ENCODE peak calls at places on chromosome 5, in six cellular contexts. Z, D, W, H, T and M are unnamed samples.
A peak's percentile ranks its signal among the peaks of the same experiment; 100 is the strongest.

GRCh38 chr5:176875783-176876505 is 23.2 kb downstream of the HK3 start:
- DNase-seq in Z (no peak), D (no peak), W (no peak), H (no peak), T (no peak), M (no peak)

GRCh38 chr5:89929173-89929572 is 480.4 kb downstream of the CETN3 start:
- DNase-seq in Z (no peak), D (no peak), W (no peak), H (no peak), T (no peak), M (no peak)

GRCh38 chr5:178450121-178450631 is 140.0 kb downstream of the COL23A1 start:
- DNase-seq in Z (no peak), D (no peak), W (no peak), H (peak; percentile 75), T (no peak), M (no peak)

GRCh38 chr5:83701886-83702285 is 18.8 kb downstream of the HAPLN1 start:
- DNase-seq in Z (no peak), D (no peak), W (no peak), H (no peak), T (no peak), M (no peak)

GRCh38 chr5:116696356-116696755 is 121.7 kb upstream of the SEMA6A start:
- DNase-seq in Z (no peak), D (no peak), W (no peak), H (no peak), T (no peak), M (peak; percentile 61)

GRCh38 chr5:152456815-152457443 is 51.9 kb upstream of the NMUR2 start:
- DNase-seq in Z (no peak), D (no peak), W (no peak), H (no peak), T (no peak), M (no peak)

GRCh38 chr5:172005708-172006377 is 595 bp downstream of the FBXW11 start:
- DNase-seq in Z (peak; percentile 33), D (peak; percentile 28), W (peak; percentile 58), H (no peak), T (no peak), M (peak; percentile 28)

GRCh38 chr5:119031047-119031886 is 39.6 kb upstream of the DMXL1 start:
- DNase-seq in Z (peak; percentile 94), D (no peak), W (no peak), H (no peak), T (no peak), M (peak; percentile 55)

GRCh38 chr5:43000914-43001313 is 39.2 kb downstream of the ANXA2R start:
- DNase-seq in Z (no peak), D (no peak), W (no peak), H (no peak), T (no peak), M (no peak)

GRCh38 chr5:168831438-168831837 is 252.3 kb upstream of the PANK3 start:
- DNase-seq in Z (no peak), D (no peak), W (no peak), H (no peak), T (no peak), M (no peak)

GRCh38 chr5:178786859-178787499 is 56.5 kb upstream of the ZNF354A start:
- DNase-seq in Z (no peak), D (peak; percentile 84), W (no peak), H (no peak), T (no peak), M (no peak)

GRCh38 chr5:31095796-31096195 is 97.7 kb upstream of the CDH6 start:
- DNase-seq in Z (no peak), D (no peak), W (no peak), H (no peak), T (no peak), M (no peak)

GRCh38 chr5:58133631-58134296 is 326.1 kb downstream of the PLK2 start:
- DNase-seq in Z (no peak), D (no peak), W (no peak), H (no peak), T (no peak), M (no peak)

GRCh38 chr5:179914032-179914755 is 6.5 kb upstream of the TBC1D9B start:
- DNase-seq in Z (peak; percentile 44), D (peak; percentile 25), W (no peak), H (no peak), T (no peak), M (no peak)

GRCh38 chr5:168165221-168165965 is 126.1 kb upstream of the WWC1 start:
- DNase-seq in Z (no peak), D (no peak), W (no peak), H (no peak), T (peak; percentile 84), M (no peak)

GRCh38 chr5:126449751-126450271 is 26.6 kb downstream of the GRAMD2B start:
- DNase-seq in Z (no peak), D (no peak), W (no peak), H (no peak), T (no peak), M (peak; percentile 49)

GRCh38 chr5:73605223-73606087 is 20.5 kb upstream of the ARHGEF28 start:
- DNase-seq in Z (no peak), D (peak; percentile 31), W (no peak), H (no peak), T (no peak), M (no peak)

GRCh38 chr5:76384189-76384588 is 18.9 kb upstream of the IQGAP2 start:
- DNase-seq in Z (no peak), D (no peak), W (no peak), H (no peak), T (no peak), M (no peak)

GRCh38 chr5:54927097-54927746 is 58.2 kb downstream of the ESM1 start:
- DNase-seq in Z (no peak), D (no peak), W (no peak), H (no peak), T (no peak), M (no peak)

GRCh38 chr5:128773378-128773777 is 191.9 kb upstream of the SLC27A6 start:
- DNase-seq in Z (no peak), D (no peak), W (no peak), H (no peak), T (no peak), M (no peak)

GRCh38 chr5:53263151-53263550 is 153.6 kb upstream of the MOCS2 start:
- DNase-seq in Z (no peak), D (no peak), W (no peak), H (no peak), T (no peak), M (no peak)

GRCh38 chr5:168318237-168318636 is 26.8 kb downstream of the WWC1 start:
- DNase-seq in Z (no peak), D (no peak), W (no peak), H (no peak), T (no peak), M (no peak)

GRCh38 chr5:139377226-139377625 is 5.9 kb downstream of the SLC23A1 start:
- DNase-seq in Z (no peak), D (no peak), W (no peak), H (no peak), T (no peak), M (no peak)

GRCh38 chr5:77637170-77638074 is 1.1 kb downstream of the OTP start:
- DNase-seq in Z (no peak), D (no peak), W (no peak), H (no peak), T (no peak), M (peak; percentile 31)

GRCh38 chr5:175657593-175658271 is at the start of gene HRH2:
- DNase-seq in Z (no peak), D (peak; percentile 60), W (no peak), H (no peak), T (no peak), M (no peak)

GRCh38 chr5:167870055-167870454 is 421.4 kb upstream of the WWC1 start:
- DNase-seq in Z (no peak), D (no peak), W (no peak), H (no peak), T (no peak), M (no peak)

GRCh38 chr5:6713274-6714181 is at the start of gene TENT4A:
- DNase-seq in Z (no peak), D (peak; percentile 92), W (no peak), H (peak; percentile 67), T (no peak), M (peak; percentile 98)

DNA sequence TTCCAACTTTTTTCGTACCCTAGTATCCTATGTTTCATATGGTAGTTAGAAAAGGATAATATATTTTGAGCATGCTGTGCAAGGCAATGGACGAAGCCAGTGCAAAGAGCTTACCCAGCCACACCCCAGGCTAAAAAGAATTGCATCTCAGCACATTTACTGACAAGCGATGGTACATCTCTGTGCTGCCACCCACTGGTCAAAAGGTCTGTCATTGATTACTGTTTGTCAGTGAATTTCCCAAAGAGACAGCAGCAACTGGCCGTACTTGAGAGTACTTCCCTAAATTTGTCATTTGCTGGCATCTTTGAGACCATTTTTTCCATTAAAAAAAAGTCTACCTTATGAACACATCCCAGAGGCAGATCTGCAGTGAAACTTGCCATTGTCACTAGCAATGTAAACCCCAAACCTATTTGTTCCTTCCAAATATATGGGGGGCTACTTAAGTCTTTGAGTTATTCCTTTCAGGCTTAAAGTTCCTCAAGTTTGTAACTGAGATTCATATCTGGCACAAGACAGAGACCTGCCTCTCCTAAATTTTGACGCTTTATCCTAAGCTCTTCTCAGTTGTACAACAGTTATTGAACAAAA is 184.3 kb downstream of the CTNND2 start:
- DNase-seq in Z (peak; percentile 69), D (no peak), W (no peak), H (no peak), T (peak; percentile 18), M (peak; percentile 12)
- TF ChIP-seq CTCF in Z (peak; percentile 73), D (no peak), W (no peak), H (peak; percentile 34), T (peak; percentile 55), M (peak; percentile 37)

GRCh38 chr5:145084834-145085233 is 750.3 kb downstream of the PRELID2 start:
- DNase-seq in Z (no peak), D (no peak), W (no peak), H (no peak), T (no peak), M (no peak)
- TF ChIP-seq CTCF in Z (no peak), D (no peak), W (no peak), H (no peak), T (no peak), M (no peak)

GRCh38 chr5:64040496-64040895 is 78.3 kb upstream of the HTR1A start:
- DNase-seq in Z (no peak), D (no peak), W (no peak), H (no peak), T (no peak), M (no peak)
- TF ChIP-seq CTCF in Z (peak; percentile 54), D (no peak), W (no peak), H (no peak), T (no peak), M (no peak)

GRCh38 chr5:988316-988715 is 20.3 kb upstream of the NKD2 start:
- DNase-seq in Z (no peak), D (no peak), W (no peak), H (no peak), T (no peak), M (no peak)

GRCh38 chr5:987761-988160 is 20.8 kb upstream of the NKD2 start:
- DNase-seq in Z (no peak), D (no peak), W (no peak), H (no peak), T (no peak), M (no peak)

GRCh38 chr5:991472-992267 is 16.9 kb upstream of the NKD2 start:
- DNase-seq in Z (no peak), D (no peak), W (no peak), H (peak; percentile 77), T (no peak), M (no peak)

GRCh38 chr5:994272-994607 is 14.4 kb upstream of the NKD2 start:
- DNase-seq in Z (no peak), D (no peak), W (no peak), H (peak; percentile 42), T (no peak), M (no peak)

GRCh38 chr5:989961-990530 is 18.6 kb upstream of the NKD2 start:
- DNase-seq in Z (no peak), D (no peak), W (no peak), H (peak; percentile 81), T (no peak), M (no peak)
- TF ChIP-seq CTCF in Z (no peak), D (no peak), W (no peak), H (no peak), T (no peak), M (peak; percentile 30)